ENCODE peak calls at places on chromosomes 3 and 15, in seven cellular contexts. H is A549, M is cardiac fibroblast, O is trophoblast cell, B is bronchial epithelial cell, S is fibroblast of the aortic adventitia, R is kidney. U is an unnamed sample.

GRCh38 chr3:133487920-133488540 is 85.5 kb upstream of the CDV3 start:
- DNase-seq in H (peak; percentile 12), M (peak; percentile 56), O (peak; percentile 58), B (peak; percentile 30), S (peak; percentile 61), R (no peak), U (no peak)

GRCh38 chr15:70442211-70442610 is 321.1 kb downstream of the UACA start:
- DNase-seq in H (no peak), M (no peak), O (no peak), B (no peak), S (no peak), R (no peak), U (no peak)

GRCh38 chr15:91469627-91470567 is 369.8 kb downstream of the SV2B start:
- DNase-seq in H (no peak), M (no peak), O (no peak), B (no peak), S (no peak), R (no peak), U (no peak)

GRCh38 chr15:68599560-68600071 is 20.8 kb downstream of the CORO2B start:
- DNase-seq in H (no peak), M (peak; percentile 72), O (no peak), B (no peak), S (peak; percentile 50), R (peak; percentile 78), U (no peak)

GRCh38 chr3:64539451-64540196 is 148.2 kb downstream of the ADAMTS9 start:
- DNase-seq in H (no peak), M (peak; percentile 85), O (no peak), B (no peak), S (peak; percentile 86), R (no peak), U (peak; percentile 36)

GRCh38 chr3:34008191-34008590 is 209.8 kb downstream of the PDCD6IP start:
- DNase-seq in H (no peak), M (peak; percentile 18), O (no peak), B (no peak), S (peak; percentile 34), R (no peak), U (no peak)

GRCh38 chr3:27138562-27138961 is 230.6 kb downstream of the NEK10 start:
- DNase-seq in H (no peak), M (peak; percentile 22), O (no peak), B (no peak), S (no peak), R (no peak), U (peak; percentile 32)

GRCh38 chr15:67066041-67067021 is 929 bp downstream of the SMAD3 start:
- DNase-seq in H (no peak), M (peak; percentile 35), O (peak; percentile 47), B (no peak), S (no peak), R (peak; percentile 81), U (no peak)

GRCh38 chr3:140247775-140248174 is 312.8 kb downstream of the CLSTN2 start:
- DNase-seq in H (no peak), M (no peak), O (no peak), B (no peak), S (no peak), R (no peak), U (no peak)

GRCh38 chr3:20741381-20741780 is 555.4 kb upstream of the SGO1 start:
- DNase-seq in H (no peak), M (no peak), O (no peak), B (no peak), S (no peak), R (no peak), U (no peak)

GRCh38 chr3:197555281-197556261 is at the start of gene BDH1:
- DNase-seq in H (no peak), M (no peak), O (peak; percentile 17), B (peak; percentile 29), S (no peak), R (peak; percentile 84), U (no peak)

GRCh38 chr15:29890761-29891457 is 68.6 kb upstream of the TJP1 start:
- DNase-seq in H (no peak), M (no peak), O (no peak), B (no peak), S (no peak), R (no peak), U (no peak)

GRCh38 chr15:67303490-67304363 is 49.1 kb downstream of the IQCH start:
- DNase-seq in H (peak; percentile 30), M (peak; percentile 55), O (peak; percentile 72), B (peak; percentile 51), S (peak; percentile 65), R (no peak), U (no peak)

GRCh38 chr3:9933561-9934234 is at the start of gene CRELD1:
- DNase-seq in H (peak; percentile 78), M (peak; percentile 97), O (peak; percentile 96), B (peak; percentile 83), S (peak; percentile 86), R (peak; percentile 98), U (peak; percentile 98)

GRCh38 chr15:98401029-98401428 is 247.3 kb upstream of the IGF1R start:
- DNase-seq in H (no peak), M (no peak), O (no peak), B (no peak), S (no peak), R (no peak), U (peak; percentile 49)

GRCh38 chr3:52088445-52089367 is 32.3 kb upstream of the DUSP7 start:
- DNase-seq in H (no peak), M (peak; percentile 76), O (peak; percentile 21), B (no peak), S (peak; percentile 60), R (peak; percentile 87), U (peak; percentile 52)

GRCh38 chr3:50388021-50388719 is 28.8 kb upstream of the TMEM115 start:
- DNase-seq in H (peak; percentile 36), M (no peak), O (no peak), B (no peak), S (no peak), R (no peak), U (no peak)

GRCh38 chr3:34357461-34357860 is 559.0 kb downstream of the PDCD6IP start:
- DNase-seq in H (no peak), M (no peak), O (peak; percentile 41), B (peak; percentile 12), S (no peak), R (no peak), U (no peak)

GRCh38 chr15:64740361-64741170 is 34.8 kb downstream of the RBPMS2 start:
- DNase-seq in H (peak; percentile 41), M (peak; percentile 87), O (peak; percentile 8), B (peak; percentile 66), S (peak; percentile 50), R (peak; percentile 83), U (peak; percentile 81)

GRCh38 chr3:196670335-196670734 is 30.8 kb downstream of the NRROS start:
- DNase-seq in H (no peak), M (no peak), O (no peak), B (no peak), S (no peak), R (peak; percentile 49), U (peak; percentile 26)

GRCh38 chr15:52680041-52680391 is 828 bp upstream of the ATOSA start:
- DNase-seq in H (no peak), M (peak; percentile 15), O (peak; percentile 42), B (no peak), S (peak; percentile 20), R (no peak), U (no peak)

GRCh38 chr3:196636369-196637349 is 2.8 kb upstream of the NRROS start:
- DNase-seq in H (no peak), M (no peak), O (no peak), B (no peak), S (no peak), R (peak; percentile 36), U (no peak)

DNA sequence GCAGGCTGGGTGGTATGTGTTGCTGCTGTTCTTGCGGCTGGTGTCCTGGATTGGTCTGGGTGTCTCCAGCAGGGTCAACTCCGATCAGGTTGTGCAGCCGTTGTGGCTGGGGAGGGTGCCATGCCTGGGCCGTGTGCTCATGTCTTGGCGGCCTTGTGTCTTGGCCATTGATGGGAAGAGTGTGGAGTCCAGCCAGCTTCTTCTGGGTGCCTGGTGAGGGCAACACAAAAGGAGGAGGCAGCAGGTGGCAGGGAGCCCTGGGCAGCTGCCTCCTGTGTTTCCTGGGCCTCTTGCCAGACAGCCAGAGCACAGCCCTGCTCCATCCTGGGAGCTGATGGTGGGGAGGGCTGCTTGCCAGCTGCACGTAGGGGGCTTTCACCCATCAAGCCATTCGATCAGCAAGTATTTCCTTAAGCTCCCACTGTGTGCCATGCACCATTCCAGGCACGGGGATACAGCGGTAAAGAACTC is 4.3 kb downstream of the CHAC1 start:
- DNase-seq in H (no peak), M (peak; percentile 27), O (no peak), B (no peak), S (peak; percentile 19), R (peak; percentile 55), U (peak; percentile 76)
- H3K4me3 ChIP-seq in H (no peak overlapping the region), M (no peak overlapping the region), O (no peak overlapping the region), B (no peak overlapping the region), S (no peak overlapping the region), R (no peak overlapping the region), U (no peak overlapping the region)

DNA sequence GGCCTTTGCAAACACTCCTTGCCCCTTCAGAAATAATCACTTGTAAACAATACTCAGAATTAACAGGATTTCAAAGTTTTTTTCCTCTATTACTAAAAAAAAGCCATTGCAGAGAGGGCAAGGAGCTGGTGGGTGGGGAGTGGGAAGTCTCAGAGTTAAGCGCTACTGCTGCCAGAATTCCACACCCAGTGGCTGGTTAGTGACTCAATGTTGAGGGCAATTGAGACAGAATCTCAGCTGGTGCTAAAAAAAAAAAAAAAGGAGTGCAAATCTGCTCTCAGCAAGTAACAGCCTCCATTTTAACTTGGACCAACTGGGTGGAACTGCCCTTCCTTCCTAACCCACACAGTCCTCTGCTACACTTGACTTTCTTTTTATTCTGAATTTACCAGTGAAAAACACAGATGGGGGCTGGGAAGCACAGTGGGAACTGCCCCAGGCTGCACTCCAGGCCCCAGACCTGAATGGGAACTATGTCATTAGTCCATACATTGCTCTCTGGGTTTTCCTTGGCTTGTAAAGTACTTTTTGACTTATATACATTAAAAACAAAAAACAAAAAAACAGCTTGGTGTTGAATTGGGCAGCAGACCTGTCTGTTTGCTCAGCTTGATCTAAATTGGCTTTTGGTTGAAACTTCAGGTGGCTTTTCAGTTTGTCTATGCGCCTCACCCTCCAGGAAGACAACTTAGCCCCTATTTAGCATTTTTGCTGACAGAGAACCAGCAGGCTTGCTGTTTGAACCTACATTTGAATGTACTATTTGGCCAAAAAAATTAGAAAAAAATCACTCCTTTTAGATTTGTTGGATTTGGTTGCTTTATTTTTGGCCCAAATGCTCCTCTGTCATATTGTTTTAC is 357.8 kb upstream of the TBL1XR1 start:
- DNase-seq in H (no peak), M (peak; percentile 83), O (peak; percentile 36), B (peak; percentile 86), S (peak; percentile 86), R (no peak), U (no peak)
- H3K4me3 ChIP-seq in H (no peak overlapping the region), M (no peak overlapping the region), O (no peak overlapping the region), B (no peak overlapping the region), S (no peak overlapping the region), R (no peak overlapping the region), U (no peak overlapping the region)

DNA sequence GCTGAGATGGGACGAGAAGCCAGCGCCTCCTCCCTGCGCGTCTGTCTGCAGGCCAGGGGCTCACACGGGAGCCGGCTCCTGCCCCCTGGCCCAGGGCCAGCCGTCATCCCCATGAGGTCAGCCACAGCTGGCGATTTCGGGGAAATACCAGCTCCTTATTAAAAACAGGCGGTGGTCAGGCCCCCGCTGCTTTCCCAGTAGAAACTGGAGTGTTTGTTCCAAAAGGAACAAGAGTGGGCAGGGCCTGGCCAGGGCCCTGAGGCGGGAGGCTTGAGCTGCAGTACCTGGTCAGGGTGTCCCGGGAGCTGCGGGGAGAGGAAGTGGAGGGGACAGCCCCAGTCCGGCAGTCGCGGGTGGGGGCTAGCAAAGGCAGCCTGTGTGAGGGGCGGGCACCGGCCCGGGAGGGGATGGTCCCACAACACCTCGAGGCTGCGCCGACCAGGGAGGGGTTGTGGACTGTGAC is 17.8 kb downstream of the MYL3 start:
- DNase-seq in H (no peak), M (peak; percentile 87), O (peak; percentile 54), B (no peak), S (peak; percentile 82), R (no peak), U (peak; percentile 79)
- H3K4me3 ChIP-seq in H (no peak overlapping the region), M (peak overlapping the region; percentile 36), O (peak overlapping the region; percentile 61), B (peak overlapping the region; percentile 44), S (peak overlapping the region; percentile 48), R (peak overlapping the region; percentile 31), U (peak overlapping the region; percentile 48)

GRCh38 chr15:62834686-62835279 is 207.8 kb upstream of the TPM1 start:
- DNase-seq in H (no peak), M (no peak), O (peak; percentile 90), B (no peak), S (no peak), R (no peak), U (no peak)
- H3K4me3 ChIP-seq in H (no peak overlapping the region), M (no peak overlapping the region), O (no peak overlapping the region), B (no peak overlapping the region), S (no peak overlapping the region), R (no peak overlapping the region), U (no peak overlapping the region)

U was measured in heart left ventricle.